ENCODE peak calls at places on chromosomes 3 and 15, in eight cellular contexts. One of them, this sample, is unnamed. For H3K4me1 and H3K9me3, the result is how much of the 10 kb centered on the place peaks cover.

GRCh38 chr3:177340243-177340830 is 143.1 kb upstream of the TBL1XR1 start:
- DNase-seq in testis: no peak
- DNase-seq in CD8-positive, alpha-beta T cell: no peak
- DNase-seq in adrenal gland: no peak
- DNase-seq in left ventricle myocardium inferior: no peak
- DNase-seq in stomach: no peak
- DNase-seq in astrocyte: no peak
- DNase-seq in IMR-90: no peak
- DNase-seq in this sample: no peak

GRCh38 chr3:124174910-124175874 is 183.3 kb upstream of the ROPN1 start:
- DNase-seq in testis: no peak
- DNase-seq in CD8-positive, alpha-beta T cell: no peak
- DNase-seq in adrenal gland: no peak
- DNase-seq in left ventricle myocardium inferior: no peak
- DNase-seq in stomach: no peak
- DNase-seq in astrocyte: no peak
- DNase-seq in IMR-90: no peak
- DNase-seq in this sample: no peak

GRCh38 chr15:100733088-100733487 is 130.7 kb downstream of the ASB7 start:
- DNase-seq in testis: no peak
- DNase-seq in CD8-positive, alpha-beta T cell: no peak
- DNase-seq in adrenal gland: no peak
- DNase-seq in left ventricle myocardium inferior: no peak
- DNase-seq in stomach: no peak
- DNase-seq in astrocyte: peak
- DNase-seq in IMR-90: peak
- DNase-seq in this sample: no peak

GRCh38 chr15:85000189-85000864 is 18.7 kb downstream of the PDE8A start:
- DNase-seq in testis: no peak
- DNase-seq in CD8-positive, alpha-beta T cell: no peak
- DNase-seq in adrenal gland: no peak
- DNase-seq in left ventricle myocardium inferior: no peak
- DNase-seq in stomach: no peak
- DNase-seq in astrocyte: no peak
- DNase-seq in IMR-90: peak
- DNase-seq in this sample: no peak

GRCh38 chr15:47293763-47294162 is 423.5 kb upstream of the SEMA6D start:
- DNase-seq in testis: peak
- DNase-seq in CD8-positive, alpha-beta T cell: no peak
- DNase-seq in adrenal gland: peak
- DNase-seq in left ventricle myocardium inferior: peak
- DNase-seq in stomach: no peak
- DNase-seq in astrocyte: peak
- DNase-seq in IMR-90: peak
- DNase-seq in this sample: peak

GRCh38 chr3:158936530-158937113 is 134.8 kb downstream of the MFSD1 start:
- DNase-seq in testis: no peak
- DNase-seq in CD8-positive, alpha-beta T cell: no peak
- DNase-seq in adrenal gland: no peak
- DNase-seq in left ventricle myocardium inferior: no peak
- DNase-seq in stomach: no peak
- DNase-seq in astrocyte: no peak
- DNase-seq in IMR-90: no peak
- DNase-seq in this sample: no peak

GRCh38 chr3:61299343-61299742 is 48.1 kb upstream of the FHIT start:
- DNase-seq in testis: no peak
- DNase-seq in CD8-positive, alpha-beta T cell: no peak
- DNase-seq in adrenal gland: no peak
- DNase-seq in left ventricle myocardium inferior: no peak
- DNase-seq in stomach: no peak
- DNase-seq in astrocyte: no peak
- DNase-seq in IMR-90: no peak
- DNase-seq in this sample: no peak

GRCh38 chr15:50126072-50126471 is 7.0 kb upstream of the ATP8B4 start:
- DNase-seq in testis: no peak
- DNase-seq in CD8-positive, alpha-beta T cell: no peak
- DNase-seq in adrenal gland: no peak
- DNase-seq in left ventricle myocardium inferior: no peak
- DNase-seq in stomach: no peak
- DNase-seq in astrocyte: no peak
- DNase-seq in IMR-90: no peak
- DNase-seq in this sample: no peak

GRCh38 chr3:107824822-107825371 is 265.9 kb downstream of the CD47 start:
- DNase-seq in testis: no peak
- DNase-seq in CD8-positive, alpha-beta T cell: no peak
- DNase-seq in adrenal gland: no peak
- DNase-seq in left ventricle myocardium inferior: no peak
- DNase-seq in stomach: no peak
- DNase-seq in astrocyte: no peak
- DNase-seq in IMR-90: no peak
- DNase-seq in this sample: no peak

GRCh38 chr15:93460717-93461116 is 371.7 kb upstream of the RGMA start:
- DNase-seq in testis: no peak
- DNase-seq in CD8-positive, alpha-beta T cell: no peak
- DNase-seq in adrenal gland: no peak
- DNase-seq in left ventricle myocardium inferior: no peak
- DNase-seq in stomach: no peak
- DNase-seq in astrocyte: peak
- DNase-seq in IMR-90: no peak
- DNase-seq in this sample: no peak

GRCh38 chr3:153164009-153164550 is 2.1 kb downstream of the RAP2B start:
- DNase-seq in testis: no peak
- DNase-seq in CD8-positive, alpha-beta T cell: no peak
- DNase-seq in adrenal gland: no peak
- DNase-seq in left ventricle myocardium inferior: no peak
- DNase-seq in stomach: no peak
- DNase-seq in astrocyte: no peak
- DNase-seq in IMR-90: no peak
- DNase-seq in this sample: no peak

GRCh38 chr3:188948658-188949400 is 222.9 kb upstream of the TPRG1 start:
- DNase-seq in testis: peak
- DNase-seq in CD8-positive, alpha-beta T cell: no peak
- DNase-seq in adrenal gland: peak
- DNase-seq in left ventricle myocardium inferior: no peak
- DNase-seq in stomach: peak
- DNase-seq in astrocyte: peak
- DNase-seq in IMR-90: peak
- DNase-seq in this sample: peak

GRCh38 chr15:44530653-44531052 is 6.3 kb upstream of the EIF3J start:
- DNase-seq in testis: no peak
- DNase-seq in CD8-positive, alpha-beta T cell: no peak
- DNase-seq in adrenal gland: no peak
- DNase-seq in left ventricle myocardium inferior: no peak
- DNase-seq in stomach: no peak
- DNase-seq in astrocyte: no peak
- DNase-seq in IMR-90: peak
- DNase-seq in this sample: no peak

GRCh38 chr3:95399580-95399979 is 1336.7 kb downstream of the NSUN3 start:
- DNase-seq in testis: no peak
- DNase-seq in CD8-positive, alpha-beta T cell: no peak
- DNase-seq in adrenal gland: no peak
- DNase-seq in left ventricle myocardium inferior: no peak
- DNase-seq in stomach: no peak
- DNase-seq in astrocyte: no peak
- DNase-seq in IMR-90: no peak
- DNase-seq in this sample: no peak
- H3K4me1 ChIP-seq in testis: under half
- H3K4me1 ChIP-seq in CD8-positive, alpha-beta T cell: under half
- H3K4me1 ChIP-seq in adrenal gland: under half
- H3K4me1 ChIP-seq in left ventricle myocardium inferior: under half
- H3K4me1 ChIP-seq in stomach: under half
- H3K4me1 ChIP-seq in astrocyte: under half
- H3K4me1 ChIP-seq in IMR-90: under half
- H3K4me1 ChIP-seq in this sample: under half

DNA sequence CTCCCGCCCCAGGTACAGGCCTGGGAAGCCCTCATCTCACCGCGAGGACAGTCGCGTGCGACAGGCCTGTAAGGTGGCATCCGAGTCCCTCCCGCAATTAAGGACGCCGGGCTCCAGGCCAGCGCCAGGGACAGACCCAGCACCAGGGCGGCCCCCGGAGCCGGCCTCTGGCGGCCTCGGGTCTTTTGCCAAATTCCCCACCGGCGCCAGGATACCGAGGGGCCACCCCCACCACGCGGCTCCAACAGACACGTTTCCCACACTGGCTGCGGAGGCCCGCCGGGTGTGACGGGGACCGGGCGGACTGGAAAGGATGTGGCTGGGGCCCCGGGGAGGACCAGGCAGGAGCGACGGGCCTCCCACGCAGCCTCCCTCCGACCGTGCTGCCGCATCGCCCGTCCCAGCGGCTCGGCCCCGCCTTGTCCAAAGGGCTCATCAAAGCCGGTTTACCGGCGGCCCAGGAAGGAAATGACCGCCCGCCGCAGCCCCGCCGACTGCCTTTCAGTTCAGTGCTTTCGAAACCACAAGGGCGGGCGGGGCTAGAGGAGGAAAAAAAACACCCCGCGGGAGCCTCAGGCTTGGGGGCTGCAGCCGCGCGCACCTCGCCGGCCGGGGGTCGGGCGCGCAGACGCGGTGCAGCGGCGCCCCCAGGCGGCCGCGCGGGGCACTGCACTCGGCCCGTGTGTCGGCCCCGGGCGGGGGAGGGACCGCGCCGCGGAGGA is 11.2 kb downstream of the XXYLT1 start:
- DNase-seq in testis: peak
- DNase-seq in CD8-positive, alpha-beta T cell: peak
- DNase-seq in adrenal gland: peak
- DNase-seq in left ventricle myocardium inferior: peak
- DNase-seq in stomach: peak
- DNase-seq in astrocyte: peak
- DNase-seq in IMR-90: peak
- DNase-seq in this sample: peak
- TF ChIP-seq CTCF in testis: peak
- TF ChIP-seq CTCF in CD8-positive, alpha-beta T cell: peak
- TF ChIP-seq CTCF in adrenal gland: no peak
- TF ChIP-seq CTCF in left ventricle myocardium inferior: peak
- TF ChIP-seq CTCF in stomach: no peak
- TF ChIP-seq CTCF in astrocyte: peak
- TF ChIP-seq CTCF in IMR-90: peak
- TF ChIP-seq CTCF in this sample: peak

GRCh38 chr3:27720899-27721716 is 1.0 kb downstream of the EOMES start:
- DNase-seq in testis: no peak
- DNase-seq in CD8-positive, alpha-beta T cell: no peak
- DNase-seq in adrenal gland: no peak
- DNase-seq in left ventricle myocardium inferior: no peak
- DNase-seq in stomach: no peak
- DNase-seq in astrocyte: no peak
- DNase-seq in IMR-90: no peak
- DNase-seq in this sample: no peak

GRCh38 chr3:27724459-27725197 is 2.5 kb upstream of the EOMES start:
- DNase-seq in testis: no peak
- DNase-seq in CD8-positive, alpha-beta T cell: no peak
- DNase-seq in adrenal gland: no peak
- DNase-seq in left ventricle myocardium inferior: no peak
- DNase-seq in stomach: no peak
- DNase-seq in astrocyte: no peak
- DNase-seq in IMR-90: no peak
- DNase-seq in this sample: no peak

GRCh38 chr3:27721717-27722564 is at the start of gene EOMES:
- DNase-seq in testis: peak
- DNase-seq in CD8-positive, alpha-beta T cell: peak
- DNase-seq in adrenal gland: no peak
- DNase-seq in left ventricle myocardium inferior: no peak
- DNase-seq in stomach: peak
- DNase-seq in astrocyte: peak
- DNase-seq in IMR-90: no peak
- DNase-seq in this sample: peak

GRCh38 chr3:27723803-27724458 is 1.8 kb upstream of the EOMES start:
- DNase-seq in testis: no peak
- DNase-seq in CD8-positive, alpha-beta T cell: no peak
- DNase-seq in adrenal gland: no peak
- DNase-seq in left ventricle myocardium inferior: no peak
- DNase-seq in stomach: no peak
- DNase-seq in astrocyte: no peak
- DNase-seq in IMR-90: no peak
- DNase-seq in this sample: no peak

GRCh38 chr3:27722957-27723802 is 1.1 kb upstream of the EOMES start:
- DNase-seq in testis: no peak
- DNase-seq in CD8-positive, alpha-beta T cell: no peak
- DNase-seq in adrenal gland: no peak
- DNase-seq in left ventricle myocardium inferior: no peak
- DNase-seq in stomach: no peak
- DNase-seq in astrocyte: no peak
- DNase-seq in IMR-90: no peak
- DNase-seq in this sample: no peak
- H3K9me3 ChIP-seq in testis: under half
- H3K9me3 ChIP-seq in CD8-positive, alpha-beta T cell: under half
- H3K9me3 ChIP-seq in adrenal gland: under half
- H3K9me3 ChIP-seq in left ventricle myocardium inferior: under half
- H3K9me3 ChIP-seq in stomach: under half
- H3K9me3 ChIP-seq in astrocyte: under half
- H3K9me3 ChIP-seq in IMR-90: under half
- H3K9me3 ChIP-seq in this sample: under half

GRCh38 chr15:60373327-60373726 is 24.5 kb downstream of the ANXA2 start:
- DNase-seq in testis: no peak
- DNase-seq in CD8-positive, alpha-beta T cell: no peak
- DNase-seq in adrenal gland: no peak
- DNase-seq in left ventricle myocardium inferior: no peak
- DNase-seq in stomach: no peak
- DNase-seq in astrocyte: no peak
- DNase-seq in IMR-90: no peak
- DNase-seq in this sample: no peak
- H3K4me1 ChIP-seq in testis: under half
- H3K4me1 ChIP-seq in CD8-positive, alpha-beta T cell: under half
- H3K4me1 ChIP-seq in adrenal gland: under half
- H3K4me1 ChIP-seq in left ventricle myocardium inferior: half or more
- H3K4me1 ChIP-seq in stomach: half or more
- H3K4me1 ChIP-seq in astrocyte: half or more
- H3K4me1 ChIP-seq in IMR-90: under half
- H3K4me1 ChIP-seq in this sample: half or more